ENCODE peak calls at places on chromosome 3, in five cellular contexts. G, J, U, F and D are unnamed samples.
A peak's percentile ranks its signal among the peaks of the same experiment; 100 is the strongest.

GRCh38 chr3:128487813-128488635 is 5.0 kb downstream of the GATA2 start:
- DNase-seq in F (peak; percentile 95), U (peak; percentile 83), J (peak; percentile 91), G (peak; percentile 96), D (no peak)

GRCh38 chr3:100120022-100120421 is 5.7 kb upstream of the FILIP1L start:
- DNase-seq in F (no peak), U (no peak), G (no peak), J (no peak), D (no peak)

GRCh38 chr3:61562042-61562809 is 855 bp downstream of the PTPRG start:
- DNase-seq in J (peak; percentile 48), F (no peak), U (no peak), G (peak; percentile 49), D (no peak)

GRCh38 chr3:52444860-52445793 is at the start of gene SEMA3G:
- DNase-seq in G (peak; percentile 84), J (peak; percentile 49), F (peak; percentile 64), U (peak; percentile 71), D (peak; percentile 48)

GRCh38 chr3:22284559-22284958 is 533.5 kb upstream of the ZNF385D start:
- DNase-seq in G (no peak), F (no peak), U (peak; percentile 78), J (peak; percentile 72), D (no peak)

GRCh38 chr3:185089343-185089742 is 63.5 kb downstream of the C3orf70 start:
- DNase-seq in U (peak; percentile 25), G (no peak), F (no peak), J (peak; percentile 70), D (no peak)

GRCh38 chr3:172276103-172276502 is 172.2 kb downstream of the GHSR start:
- DNase-seq in G (no peak), J (no peak), F (no peak), U (no peak), D (no peak)

GRCh38 chr3:182925330-182925943 is 54.9 kb downstream of the DCUN1D1 start:
- DNase-seq in U (no peak), J (peak; percentile 47), G (no peak), F (no peak), D (no peak)

GRCh38 chr3:155891341-155891740 is 20.9 kb downstream of the GMPS start:
- DNase-seq in G (no peak), F (no peak), U (no peak), J (peak; percentile 36), D (no peak)

GRCh38 chr3:30538787-30539186 is 67.6 kb upstream of the TGFBR2 start:
- DNase-seq in G (no peak), J (peak; percentile 96), U (peak; percentile 96), F (no peak), D (no peak)

GRCh38 chr3:114660124-114660523 is 366.3 kb downstream of the TIGIT start:
- DNase-seq in G (peak; percentile 29), F (no peak), U (no peak), J (peak; percentile 83), D (no peak)

GRCh38 chr3:130934442-130935089 is 40.7 kb downstream of the ATP2C1 start:
- DNase-seq in U (no peak), F (no peak), J (peak; percentile 27), G (no peak), D (no peak)

GRCh38 chr3:137148406-137148805 is 190.6 kb downstream of the IL20RB start:
- DNase-seq in G (no peak), J (no peak), U (no peak), F (no peak), D (no peak)

GRCh38 chr3:189786479-189787064 is 155.4 kb downstream of the TP63 start:
- DNase-seq in F (no peak), J (no peak), U (peak; percentile 35), G (no peak), D (no peak)

GRCh38 chr3:48088056-48088748 is 72.0 kb upstream of the MAP4 start:
- DNase-seq in F (peak; percentile 53), G (peak; percentile 58), J (peak; percentile 40), U (no peak), D (peak; percentile 33)

GRCh38 chr3:126921425-126921824 is 61.5 kb upstream of the PLXNA1 start:
- DNase-seq in G (no peak), F (no peak), J (no peak), U (no peak), D (no peak)

GRCh38 chr3:192816274-192816853 is 89.0 kb upstream of the FGF12 start:
- DNase-seq in U (peak; percentile 86), G (peak; percentile 55), F (peak; percentile 25), J (peak; percentile 50), D (no peak)

DNA sequence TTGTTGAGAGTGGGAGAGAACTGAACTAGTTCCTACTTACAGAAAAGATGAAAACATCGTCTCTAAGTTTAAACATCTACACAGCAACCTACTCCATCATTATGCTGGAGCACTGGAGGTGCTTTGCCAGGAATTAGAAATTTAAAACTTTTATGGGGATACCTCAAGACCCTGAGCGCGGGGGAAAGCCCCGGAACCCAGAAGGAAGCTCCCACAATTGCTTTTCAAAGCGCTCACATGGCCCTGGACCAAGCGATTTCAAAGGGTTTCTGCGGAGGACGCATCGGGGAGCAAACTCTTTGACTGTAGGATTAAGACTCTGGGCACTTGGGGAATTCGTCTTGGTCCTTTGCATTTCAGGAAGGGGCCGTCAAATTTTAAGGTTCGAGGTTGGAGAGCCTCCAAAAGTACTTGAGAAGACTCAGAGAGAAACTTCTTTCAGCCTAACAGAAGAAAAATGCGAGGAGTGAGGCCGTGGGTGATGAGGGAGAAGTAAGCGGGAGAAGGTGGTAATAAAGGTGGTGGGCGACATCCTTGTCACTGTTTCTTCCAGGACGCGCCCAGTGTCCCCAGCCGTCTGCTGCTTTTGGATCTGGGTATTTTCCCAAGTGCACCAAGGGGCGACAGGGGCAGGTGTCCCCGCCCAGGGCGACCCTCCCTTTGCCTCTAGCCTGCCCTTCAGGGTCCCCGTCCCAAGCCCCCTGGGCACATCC is 591 bp downstream of the PROK2 start:
- DNase-seq in F (no peak), U (no peak), G (peak; percentile 74), J (no peak), D (no peak)
- TF ChIP-seq EZH2 in F (no peak), U (no peak), G (peak; percentile 48), J (peak; percentile 79), D (no peak)

DNA sequence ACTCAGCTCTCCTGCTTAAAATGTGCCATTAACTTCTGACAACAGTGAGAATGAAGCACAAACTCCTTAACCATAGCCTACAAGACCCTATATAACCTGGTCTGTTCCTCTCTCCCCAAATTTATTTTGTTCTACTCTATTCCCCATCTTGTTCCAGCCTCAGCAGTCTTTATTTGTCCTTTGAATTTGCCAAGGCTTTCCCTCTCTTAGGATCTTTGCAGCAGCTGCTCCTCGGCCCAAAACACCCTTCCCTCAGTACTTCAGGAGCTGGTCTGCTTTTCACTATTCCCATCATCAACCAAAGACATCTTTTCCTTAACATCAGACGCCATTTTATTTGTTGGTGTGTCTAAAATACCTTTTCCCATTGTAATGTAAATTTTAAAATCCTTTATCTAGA is 10.2 kb downstream of the PRICKLE2 start:
- DNase-seq in J (no peak), G (no peak), U (no peak), F (no peak), D (no peak)
- H2AFZ ChIP-seq in J (no peak overlapping the region), G (no peak overlapping the region), U (no peak overlapping the region), F (no peak overlapping the region), D (no peak overlapping the region)

DNA sequence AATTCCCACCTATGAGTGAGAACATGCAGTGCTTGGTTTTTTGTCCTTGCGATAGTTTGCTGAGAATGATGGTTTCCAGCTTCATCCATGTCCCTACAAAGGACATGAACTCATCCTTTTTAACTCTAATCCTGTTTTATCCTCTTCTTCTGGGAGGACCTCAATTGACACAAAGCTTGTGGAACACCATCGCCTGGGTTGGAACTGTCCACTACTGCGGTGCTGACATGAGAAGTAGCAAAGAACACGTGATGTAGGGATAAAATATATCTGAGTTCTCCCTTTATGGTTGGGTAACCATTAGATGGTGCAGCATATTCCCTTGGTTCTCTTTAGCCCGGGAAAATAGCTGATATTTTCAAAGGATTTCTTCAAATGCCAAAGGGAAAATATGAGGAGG is 105.3 kb upstream of the TOPAZ1 start:
- DNase-seq in F (no peak), U (peak; percentile 31), J (peak; percentile 11), G (peak; percentile 43), D (peak; percentile 23)
- TF ChIP-seq CTCF in F (no peak), U (no peak), J (no peak), G (no peak), D (no peak)

DNA sequence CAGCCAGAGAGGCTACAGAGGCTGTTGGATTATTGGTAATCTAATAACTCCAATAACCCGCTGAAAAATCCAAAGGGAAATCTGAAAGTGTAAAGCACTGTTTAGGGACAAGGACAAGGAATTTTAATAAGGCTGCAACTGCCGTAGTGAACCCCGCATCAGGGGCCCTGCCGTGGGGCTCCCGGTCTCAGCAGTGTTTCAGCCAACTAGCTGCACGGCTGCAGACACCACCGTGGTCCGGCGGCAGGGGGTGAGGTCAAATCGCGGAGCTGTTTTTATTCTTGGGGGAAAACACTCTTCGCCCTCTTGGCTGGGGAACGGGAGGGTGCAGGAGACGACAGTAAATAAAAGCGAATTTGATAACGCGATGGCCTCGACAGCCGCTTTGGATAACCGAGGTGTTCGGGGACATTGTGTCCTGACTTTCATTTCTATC is 6.1 kb downstream of the BCL6 start:
- DNase-seq in J (peak; percentile 28), U (no peak), F (no peak), G (no peak), D (no peak)
- TF ChIP-seq EZH2 in J (no peak), U (no peak), F (no peak), G (no peak), D (no peak)

GRCh38 chr3:179076243-179077027 is 4.8 kb upstream of the ZMAT3 start:
- DNase-seq in U (no peak), J (no peak), G (no peak), F (no peak), D (no peak)
- H2AFZ ChIP-seq in U (no peak overlapping the region), J (no peak overlapping the region), G (no peak overlapping the region), F (peak overlapping the region; percentile 25), D (no peak overlapping the region)

GRCh38 chr3:4656059-4656458 is 162.9 kb downstream of the ITPR1 start:
- DNase-seq in F (peak; percentile 72), J (peak; percentile 72), G (peak; percentile 87), U (peak; percentile 83), D (peak; percentile 48)
- TF ChIP-seq CTCF in F (peak; percentile 96), J (peak; percentile 92), G (peak; percentile 90), U (peak; percentile 98), D (peak; percentile 74)